ENCODE peak calls at places on chromosome 10, in six cellular contexts. P is fibroblast of lung, U is choroid plexus epithelial cell, H is OCI-LY7, G is right lobe of liver, J is fibroblast of the aortic adventitia. A is an unnamed sample.

GRCh38 chr10:110762109-110762848 is 109.4 kb upstream of the PDCD4 start:
- DNase-seq in H (no peak), U (no peak), G (no peak), J (no peak), P (no peak), A (no peak)

GRCh38 chr10:72792288-72792687 is 100.3 kb downstream of the MCU start:
- DNase-seq in J (no peak), P (no peak), H (no peak), U (no peak), G (no peak), A (peak)

GRCh38 chr10:26439436-26440090 is 1.4 kb downstream of the APBB1IP start:
- DNase-seq in J (peak), P (no peak), U (no peak), H (peak), G (no peak), A (no peak)

GRCh38 chr10:90418869-90419652 is 438.8 kb downstream of the HTR7 start:
- DNase-seq in U (peak), H (no peak), G (no peak), P (peak), J (peak), A (peak)

GRCh38 chr10:11045487-11045886 is 27.8 kb downstream of the CELF2 start:
- DNase-seq in G (no peak), U (no peak), H (no peak), J (no peak), P (no peak), A (no peak)

GRCh38 chr10:60335708-60336107 is 54.0 kb downstream of the ANK3 start:
- DNase-seq in U (peak), G (no peak), H (no peak), J (no peak), P (no peak), A (peak)

GRCh38 chr10:97063983-97064837 is 121.5 kb downstream of the SLIT1 start:
- DNase-seq in G (no peak), P (no peak), H (no peak), U (no peak), J (no peak), A (no peak)

GRCh38 chr10:44335330-44336021 is 49.4 kb downstream of the CXCL12 start:
- DNase-seq in G (no peak), P (no peak), U (no peak), J (no peak), H (no peak), A (no peak)

GRCh38 chr10:73590881-73591577 is at the start of gene USP54:
- DNase-seq in P (peak), J (peak), H (peak), G (no peak), U (peak), A (peak)

GRCh38 chr10:18689498-18689897 is 30.3 kb downstream of the ARL5B start:
- DNase-seq in U (peak), P (peak), J (peak), G (no peak), H (no peak), A (peak)

GRCh38 chr10:95792874-95793285 is 36.9 kb downstream of the ENTPD1 start:
- DNase-seq in U (peak), P (peak), H (no peak), G (no peak), J (peak), A (no peak)

GRCh38 chr10:11225935-11226334 is 208.3 kb downstream of the CELF2 start:
- DNase-seq in H (no peak), U (no peak), G (no peak), J (no peak), P (no peak), A (peak)

GRCh38 chr10:99529483-99530107 is 3.1 kb upstream of the NKX2-3 start:
- DNase-seq in J (no peak), P (peak), U (no peak), G (no peak), H (no peak), A (no peak)

GRCh38 chr10:97572214-97572989 is at the start of gene ANKRD2:
- DNase-seq in P (peak), U (peak), H (peak), G (peak), J (peak), A (peak)

GRCh38 chr10:35007858-35008301 is 82.3 kb downstream of the CUL2 start:
- DNase-seq in H (no peak), G (no peak), J (no peak), U (peak), P (no peak), A (no peak)

GRCh38 chr10:128631801-128632241 is 505.6 kb upstream of the MKI67 start:
- DNase-seq in U (peak), H (peak), J (peak), G (no peak), P (peak), A (no peak)

GRCh38 chr10:123742751-123743440 is 76.7 kb downstream of the GPR26 start:
- DNase-seq in H (no peak), P (no peak), U (no peak), J (no peak), G (no peak), A (no peak)

GRCh38 chr10:24579911-24580310 is 143.8 kb downstream of the ARHGAP21 start:
- DNase-seq in H (no peak), U (peak), J (no peak), G (no peak), P (no peak), A (no peak)

GRCh38 chr10:86343761-86344160 is 22.8 kb downstream of the GRID1 start:
- DNase-seq in G (peak), P (no peak), J (no peak), U (no peak), H (no peak), A (no peak)

GRCh38 chr10:18594574-18595156 is 56.7 kb downstream of the NSUN6 start:
- DNase-seq in G (no peak), P (no peak), U (peak), H (no peak), J (no peak), A (peak)

GRCh38 chr10:7071421-7071820 is 339.4 kb downstream of the SFMBT2 start:
- DNase-seq in G (no peak), P (no peak), H (no peak), U (no peak), J (no peak), A (no peak)

GRCh38 chr10:129958118-129958685 is 5.9 kb downstream of the EBF3 start:
- DNase-seq in U (peak), H (no peak), J (peak), G (no peak), P (no peak), A (no peak)

GRCh38 chr10:10796061-10796773 is 221.5 kb upstream of the CELF2 start:
- DNase-seq in J (peak), P (peak), H (no peak), U (peak), G (no peak), A (peak)

GRCh38 chr10:79125092-79125491 is 56.3 kb downstream of the ZMIZ1 start:
- DNase-seq in U (no peak), J (no peak), H (no peak), G (no peak), P (no peak), A (no peak)

GRCh38 chr10:94439275-94439861 is 37.0 kb downstream of the TBC1D12 start:
- DNase-seq in H (no peak), J (peak), U (peak), G (no peak), P (peak), A (peak)

GRCh38 chr10:84257343-84258020 is 12.6 kb downstream of the RGR start:
- DNase-seq in J (no peak), P (no peak), U (no peak), G (no peak), H (no peak), A (no peak)
- TF ChIP-seq CTCF in J (no peak), P (no peak), U (no peak), G (no peak), H (no peak), A (no peak)

GRCh38 chr10:132539431-132539839 is 1.8 kb downstream of the INPP5A start:
- DNase-seq in H (no peak), P (no peak), J (no peak), U (no peak), G (peak), A (no peak)
- H3K4me3 ChIP-seq in H (peak), P (peak), J (peak), U (no peak), G (no peak), A (no peak)

GRCh38 chr10:80201592-80202256 is 3.6 kb downstream of the ANXA11 start:
- DNase-seq in U (no peak), J (no peak), G (no peak), H (no peak), P (no peak), A (no peak)

GRCh38 chr10:80197972-80198591 is 7.3 kb downstream of the ANXA11 start:
- DNase-seq in P (no peak), G (no peak), H (no peak), U (no peak), J (no peak), A (no peak)

GRCh38 chr10:80200687-80201086 is 4.7 kb downstream of the ANXA11 start:
- DNase-seq in P (no peak), U (no peak), G (no peak), J (no peak), H (no peak), A (no peak)

GRCh38 chr10:80200259-80200658 is 5.1 kb downstream of the ANXA11 start:
- DNase-seq in H (no peak), J (no peak), U (no peak), P (no peak), G (no peak), A (no peak)

DNA sequence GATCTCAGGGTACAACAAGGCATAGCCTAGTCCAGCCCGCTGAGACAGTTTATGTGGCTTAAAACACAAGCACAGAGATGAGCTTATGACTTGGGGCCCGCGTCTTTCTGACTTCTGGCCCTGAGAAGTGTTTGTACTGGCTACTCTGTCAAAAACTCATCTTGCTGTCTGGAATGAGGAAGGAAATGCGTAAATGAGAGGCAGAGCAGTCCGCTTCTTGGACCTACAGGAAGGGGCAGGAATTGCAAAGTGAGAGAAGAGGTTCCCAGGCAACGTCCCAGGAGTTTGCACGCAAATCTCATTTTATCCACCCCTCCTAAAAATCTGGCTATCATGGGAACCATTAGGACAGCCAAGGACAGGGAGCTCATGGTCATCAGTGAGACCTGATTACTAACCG is 5.5 kb downstream of the ANXA11 start:
- DNase-seq in J (peak), G (no peak), P (peak), U (peak), H (no peak), A (peak)
- TF ChIP-seq CTCF in J (peak), G (no peak), P (peak), U (peak), H (no peak), A (peak)

GRCh38 chr10:114301951-114302710 is 63.1 kb downstream of the VWA2 start:
- DNase-seq in J (peak), G (no peak), U (no peak), H (no peak), P (no peak), A (no peak)

GRCh38 chr10:114304566-114305421 is 65.7 kb downstream of the VWA2 start:
- DNase-seq in P (no peak), G (peak), H (peak), J (no peak), U (no peak), A (peak)

GRCh38 chr10:114305521-114305925 is 66.5 kb downstream of the VWA2 start:
- DNase-seq in U (no peak), G (no peak), H (no peak), J (no peak), P (no peak), A (no peak)

GRCh38 chr10:114304017-114304565 is 65.0 kb downstream of the VWA2 start:
- DNase-seq in H (peak), P (peak), G (peak), U (peak), J (peak), A (peak)

DNA sequence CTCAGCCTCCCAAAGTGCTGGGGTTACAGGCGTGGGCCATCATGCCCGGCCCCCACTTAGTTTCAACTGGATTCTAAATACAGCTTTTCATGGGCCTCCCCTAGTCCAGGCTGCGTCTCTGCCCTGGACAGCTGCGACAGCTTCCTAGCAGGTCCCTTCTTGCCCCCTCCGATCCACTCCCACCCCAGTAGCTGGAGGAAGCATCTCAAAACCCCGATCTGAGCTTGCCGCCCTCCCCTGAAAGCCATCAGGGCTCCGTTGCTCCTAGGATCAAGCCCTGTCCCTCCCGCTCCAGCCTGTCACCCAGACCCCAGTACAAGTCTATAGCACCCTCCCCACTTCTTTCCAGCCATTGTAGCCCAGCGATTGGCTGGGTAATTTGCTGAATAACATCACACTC is 64.5 kb downstream of the VWA2 start:
- DNase-seq in G (no peak), P (no peak), U (no peak), J (no peak), H (no peak), A (no peak)
- H3K4me3 ChIP-seq in G (no peak), P (no peak), U (no peak), J (no peak), H (peak), A (no peak)

GRCh38 chr10:100829103-100829870 is 83.5 kb upstream of the SLF2 start:
- DNase-seq in G (no peak), P (peak), J (no peak), H (peak), U (no peak), A (no peak)

GRCh38 chr10:100826661-100826982 is 81.2 kb downstream of the PAX2 start:
- DNase-seq in G (no peak), U (no peak), P (no peak), J (no peak), H (no peak), A (no peak)

GRCh38 chr10:100826983-100827818 is 81.8 kb downstream of the PAX2 start:
- DNase-seq in G (no peak), H (no peak), J (no peak), U (no peak), P (no peak), A (peak)

GRCh38 chr10:100828744-100829102 is 83.3 kb downstream of the PAX2 start:
- DNase-seq in U (no peak), P (no peak), H (peak), G (no peak), J (no peak), A (no peak)

GRCh38 chr10:100827819-100828743 is 82.7 kb downstream of the PAX2 start:
- DNase-seq in U (no peak), G (peak), P (no peak), J (no peak), H (no peak), A (no peak)
- TF ChIP-seq CTCF in U (no peak), G (no peak), P (no peak), J (no peak), H (no peak), A (no peak)

GRCh38 chr10:13707156-13707881 is 120.6 kb downstream of the PRPF18 start:
- DNase-seq in J (peak), U (peak), G (peak), H (no peak), P (peak), A (peak)

GRCh38 chr10:13706604-13707003 is 119.8 kb downstream of the PRPF18 start:
- DNase-seq in J (no peak), H (no peak), U (no peak), P (peak), G (no peak), A (peak)

GRCh38 chr10:13706175-13706574 is 119.4 kb downstream of the PRPF18 start:
- DNase-seq in U (no peak), G (no peak), P (no peak), J (no peak), H (no peak), A (no peak)

GRCh38 chr10:13709931-13710690 is 123.3 kb downstream of the PRPF18 start:
- DNase-seq in G (no peak), U (no peak), H (no peak), J (peak), P (peak), A (no peak)

DNA sequence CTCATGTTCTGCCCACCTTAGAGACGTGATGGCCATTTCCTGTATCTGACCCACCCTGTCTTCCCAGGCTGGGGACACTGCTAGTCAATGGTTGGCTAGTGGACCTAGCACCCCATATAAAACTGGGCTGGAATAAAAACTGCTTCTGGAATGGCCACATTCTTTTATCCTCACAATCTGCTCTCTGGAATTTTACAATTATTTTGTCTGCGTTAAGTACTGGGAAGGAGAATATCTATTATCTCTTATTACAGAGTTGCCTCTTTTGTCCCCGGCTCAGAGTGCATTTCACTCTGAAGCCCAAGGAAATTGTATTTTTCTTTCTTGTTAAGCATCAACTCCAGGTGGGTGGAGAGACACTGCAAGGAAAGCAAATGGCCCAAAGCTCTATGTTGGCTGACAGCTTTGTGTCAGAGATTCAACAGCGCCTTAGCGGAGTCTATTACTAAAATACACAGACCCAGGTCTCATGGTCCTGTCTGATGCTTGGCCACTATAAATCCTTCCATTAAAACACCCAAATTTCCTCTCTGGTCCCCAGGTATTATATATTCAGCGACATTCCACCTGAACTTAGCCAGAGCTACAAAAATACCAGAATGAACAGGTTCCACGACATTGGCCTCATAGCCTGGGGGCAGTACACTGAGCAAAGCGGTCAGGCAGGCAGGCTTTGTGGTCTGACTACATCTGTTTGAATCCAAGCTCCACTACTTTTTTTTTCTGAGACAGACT is 121.7 kb downstream of the PRPF18 start:
- DNase-seq in H (no peak), P (no peak), G (no peak), U (no peak), J (peak), A (peak)
- H3K4me3 ChIP-seq in H (no peak), P (peak), G (no peak), U (peak), J (peak), A (peak)

DNA sequence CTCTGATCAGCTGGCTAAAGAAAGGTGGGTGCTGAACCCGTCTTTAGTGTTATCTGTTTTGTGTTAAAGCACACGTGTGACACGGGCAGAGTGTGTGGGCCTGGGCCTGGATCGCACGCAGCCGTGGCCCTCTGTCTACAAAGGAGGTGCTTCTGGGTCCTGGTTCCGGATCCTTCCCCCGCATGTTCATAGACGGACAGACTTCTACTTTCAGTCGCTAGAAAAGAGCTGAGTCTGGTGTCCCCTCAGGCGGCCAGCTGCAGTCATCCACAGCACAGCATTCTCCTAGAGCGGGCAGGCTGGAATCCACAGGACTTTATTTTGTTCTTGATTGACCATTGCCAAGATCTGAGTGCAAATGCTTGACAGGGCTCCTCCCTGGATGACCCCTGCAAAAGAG is 134.4 kb downstream of the DLG5 start:
- DNase-seq in P (no peak), J (no peak), U (no peak), G (no peak), H (no peak), A (no peak)
- TF ChIP-seq CTCF in P (no peak), J (no peak), U (no peak), G (no peak), H (no peak), A (no peak)

GRCh38 chr10:118096022-118096421 is 49.3 kb upstream of the RAB11FIP2 start:
- DNase-seq in H (no peak), G (no peak), J (no peak), U (no peak), P (no peak), A (no peak)

GRCh38 chr10:118102116-118102515 is 55.4 kb upstream of the RAB11FIP2 start:
- DNase-seq in P (no peak), U (peak), J (no peak), G (no peak), H (no peak), A (no peak)

GRCh38 chr10:118106426-118106825 is 59.7 kb upstream of the RAB11FIP2 start:
- DNase-seq in U (peak), H (peak), P (peak), G (no peak), J (peak), A (peak)

GRCh38 chr10:118107040-118107439 is 60.3 kb upstream of the RAB11FIP2 start:
- DNase-seq in J (no peak), P (no peak), U (no peak), G (no peak), H (no peak), A (peak)

DNA sequence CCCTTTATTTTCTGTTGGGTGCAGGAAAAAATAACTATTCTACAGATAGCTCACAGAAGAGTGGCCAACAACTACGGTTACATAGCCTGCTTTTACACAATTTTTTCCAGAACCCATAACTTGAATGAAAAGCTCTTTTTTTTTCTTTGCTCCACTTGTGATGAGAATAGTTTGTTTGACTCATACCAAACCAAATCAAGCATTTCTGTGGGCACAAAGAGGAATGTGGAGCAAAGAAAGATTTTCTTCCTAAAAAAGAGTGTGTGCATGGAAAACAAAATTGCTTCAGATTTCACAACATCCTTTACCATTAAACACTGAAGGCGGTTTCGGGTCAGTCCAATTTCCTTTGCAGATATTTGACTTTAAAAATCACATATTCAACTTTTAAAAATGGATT is 54.8 kb upstream of the RAB11FIP2 start:
- DNase-seq in J (no peak), G (no peak), H (no peak), P (no peak), U (peak), A (no peak)
- H3K4me3 ChIP-seq in J (no peak), G (no peak), H (no peak), P (no peak), U (no peak), A (no peak)

GRCh38 chr10:75569506-75569905 is 138.1 kb downstream of the LRMDA start:
- DNase-seq in J (peak), H (no peak), P (no peak), G (no peak), U (no peak), A (no peak)
- TF ChIP-seq CTCF in J (no peak), H (no peak), P (no peak), G (no peak), U (no peak), A (no peak)

A was measured in epithelial cell of esophagus.